ENCODE peak calls at places on chromosomes 7 and 10, in six cellular contexts. R is neural crest cell, N is prostate gland, V is endothelial cell, F is GM20000, P is GM12878. J is an unnamed sample.

GRCh38 chr7:4612939-4613841 is 68.9 kb upstream of the FOXK1 start:
- DNase-seq in N (no peak), V (no peak), R (no peak), F (no peak), P (no peak), J (no peak)

GRCh38 chr7:117828831-117829230 is 44.4 kb downstream of the CTTNBP2 start:
- DNase-seq in F (no peak), R (no peak), V (no peak), N (no peak), P (no peak), J (no peak)

GRCh38 chr7:20238754-20239324 is 21.7 kb upstream of the MACC1 start:
- DNase-seq in P (peak; percentile 98), F (peak; percentile 39), R (no peak), N (no peak), V (no peak), J (peak; percentile 33)

GRCh38 chr10:108755661-108756060 is 1167.7 kb downstream of the XPNPEP1 start:
- DNase-seq in F (no peak), N (no peak), R (no peak), P (no peak), V (no peak), J (no peak)

GRCh38 chr7:106858618-106859532 is 6.2 kb upstream of the PIK3CG start:
- DNase-seq in N (no peak), F (no peak), V (no peak), P (no peak), R (no peak), J (no peak)

GRCh38 chr7:5452937-5453540 is 29.4 kb upstream of the TNRC18 start:
- DNase-seq in R (no peak), P (no peak), F (no peak), N (no peak), V (no peak), J (no peak)

GRCh38 chr7:108686494-108686893 is 116.8 kb downstream of the DNAJB9 start:
- DNase-seq in F (no peak), N (no peak), R (no peak), V (no peak), P (no peak), J (no peak)

GRCh38 chr10:95864906-95865813 is 42.6 kb upstream of the CC2D2B start:
- DNase-seq in V (peak; percentile 49), F (peak; percentile 71), N (no peak), R (peak; percentile 5), P (peak; percentile 42), J (peak; percentile 56)

GRCh38 chr10:33254556-33255160 is 79.8 kb downstream of the NRP1 start:
- DNase-seq in V (no peak), R (no peak), F (no peak), N (no peak), P (no peak), J (no peak)

GRCh38 chr10:17655567-17656146 is 11.7 kb downstream of the STAM start:
- DNase-seq in F (peak; percentile 46), N (no peak), R (no peak), P (peak; percentile 64), V (no peak), J (no peak)

GRCh38 chr7:522071-522937 is 2.7 kb upstream of the PDGFA start:
- DNase-seq in P (peak; percentile 31), V (no peak), F (peak; percentile 78), R (no peak), N (peak; percentile 62), J (peak; percentile 61)

GRCh38 chr7:141158562-141158961 is 84.7 kb downstream of the TMEM178B start:
- DNase-seq in F (no peak), P (peak; percentile 34), N (no peak), V (no peak), R (no peak), J (no peak)

GRCh38 chr7:75905785-75906604 is 9.0 kb upstream of the POR start:
- DNase-seq in V (peak; percentile 10), R (peak; percentile 41), F (no peak), P (no peak), N (no peak), J (no peak)

GRCh38 chr7:14322724-14323123 is 333.3 kb upstream of the ETV1 start:
- DNase-seq in R (no peak), P (no peak), N (no peak), V (no peak), F (no peak), J (no peak)

GRCh38 chr7:36029311-36029710 is 123.7 kb upstream of the EEPD1 start:
- DNase-seq in R (no peak), P (no peak), V (no peak), F (no peak), N (no peak), J (no peak)

GRCh38 chr10:45424668-45425404 is 50.8 kb downstream of the ALOX5 start:
- DNase-seq in N (no peak), R (no peak), P (no peak), F (no peak), V (no peak), J (no peak)

GRCh38 chr10:126068357-126068756 is 172.0 kb downstream of the FANK1 start:
- DNase-seq in V (no peak), F (no peak), R (no peak), P (no peak), N (no peak), J (no peak)

GRCh38 chr10:132062181-132062515 is 3.6 kb upstream of the JAKMIP3 start:
- DNase-seq in V (no peak), R (no peak), F (no peak), P (no peak), N (no peak), J (no peak)

GRCh38 chr10:30172663-30173062 is 113.3 kb upstream of the JCAD start:
- DNase-seq in F (no peak), N (no peak), P (no peak), V (no peak), R (no peak), J (no peak)

GRCh38 chr10:91146146-91146545 is 74.3 kb upstream of the PCGF5 start:
- DNase-seq in N (no peak), P (no peak), F (no peak), V (no peak), R (no peak), J (no peak)

GRCh38 chr7:22005151-22005550 is 59.5 kb upstream of the CDCA7L start:
- DNase-seq in N (no peak), V (no peak), F (no peak), R (no peak), P (no peak), J (no peak)

GRCh38 chr10:4315529-4315928 is 510.5 kb upstream of the AKR1E2 start:
- DNase-seq in N (no peak), R (no peak), V (no peak), P (no peak), F (no peak), J (no peak)

GRCh38 chr7:44980393-44981034 is 1.7 kb upstream of the MYO1G start:
- DNase-seq in R (no peak), P (peak; percentile 97), F (peak; percentile 74), V (no peak), N (no peak), J (peak; percentile 97)

DNA sequence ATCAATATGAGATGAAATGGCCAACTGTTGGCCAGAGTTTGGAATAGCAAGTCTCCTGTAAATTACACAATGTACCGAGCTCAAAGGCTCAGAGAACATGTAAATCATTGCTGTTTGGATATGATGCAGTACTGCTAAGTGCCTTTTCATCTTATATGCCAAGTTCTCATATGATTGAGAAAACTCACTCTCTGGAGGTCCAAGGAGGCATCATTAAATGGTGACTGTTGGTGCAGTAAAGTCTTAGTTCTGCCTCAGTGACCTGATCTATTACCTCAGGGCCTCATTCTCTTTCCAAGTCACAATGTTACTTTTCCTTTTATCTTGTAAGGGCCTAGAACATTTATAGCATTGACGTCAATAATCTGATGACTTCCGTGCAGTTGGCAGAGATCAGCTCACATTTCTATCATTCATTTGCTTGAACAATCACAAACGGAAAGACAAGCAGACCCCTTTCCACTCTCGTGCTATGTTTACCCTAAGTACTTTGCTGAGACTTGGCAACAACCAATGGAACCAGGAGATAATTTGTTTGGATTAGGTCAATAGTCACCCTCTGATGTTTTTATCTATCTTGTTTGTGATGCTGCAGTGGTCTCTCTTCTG is 32.6 kb upstream of the PDK4 start:
- DNase-seq in P (no peak), N (no peak), V (no peak), R (no peak), F (no peak), J (no peak)
- TF ChIP-seq CTCF in P (no peak), N (no peak), V (no peak), R (no peak), F (no peak), J (no peak)

GRCh38 chr10:113907166-113907565 is 52.7 kb downstream of the NHLRC2 start:
- DNase-seq in R (no peak), V (no peak), F (no peak), P (no peak), N (no peak), J (no peak)
- TF ChIP-seq CTCF in R (no peak), V (no peak), F (no peak), P (no peak), N (no peak), J (no peak)

DNA sequence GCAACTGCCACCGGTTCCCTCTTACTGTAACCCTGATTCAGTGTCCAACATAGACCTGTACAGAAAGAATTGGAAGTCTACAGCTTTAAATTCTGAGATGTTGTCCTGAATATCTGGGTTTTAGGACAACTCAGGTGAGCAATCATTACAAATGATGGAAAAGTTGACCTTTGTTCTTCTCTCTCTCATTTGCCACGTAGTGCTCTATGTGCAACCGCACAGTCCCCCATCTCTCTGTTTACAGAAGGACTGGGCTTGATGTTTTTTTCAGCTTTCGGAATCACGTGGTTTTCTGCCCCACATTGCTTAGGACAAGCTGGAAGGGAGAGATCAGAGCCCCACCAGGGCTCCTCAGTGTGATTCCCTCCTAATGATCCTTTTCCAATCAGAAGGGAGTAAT is 22.2 kb downstream of the NEUROD6 start:
- DNase-seq in P (no peak), N (no peak), F (no peak), R (no peak), V (no peak), J (no peak)
- TF ChIP-seq CTCF in P (no peak), N (no peak), F (no peak), R (no peak), V (no peak), J (no peak)

GRCh38 chr10:19634163-19634562 is 182.1 kb upstream of the PLXDC2 start:
- DNase-seq in N (no peak), V (no peak), P (no peak), F (no peak), R (no peak), J (no peak)

GRCh38 chr10:19628767-19629443 is 187.3 kb upstream of the PLXDC2 start:
- DNase-seq in R (no peak), P (no peak), V (no peak), F (no peak), N (no peak), J (no peak)

GRCh38 chr10:19629559-19629958 is 186.7 kb upstream of the PLXDC2 start:
- DNase-seq in F (no peak), P (no peak), R (peak; percentile 14), V (no peak), N (no peak), J (no peak)
- TF ChIP-seq CTCF in F (no peak), P (no peak), R (no peak), V (no peak), N (no peak), J (no peak)

GRCh38 chr7:130309986-130310385 is 17.0 kb downstream of the CPA4 start:
- DNase-seq in F (peak; percentile 28), P (peak; percentile 79), V (no peak), R (no peak), N (no peak), J (no peak)

GRCh38 chr7:130319541-130319940 is 25.1 kb upstream of the CPA5 start:
- DNase-seq in R (no peak), P (no peak), V (no peak), N (no peak), F (no peak), J (no peak)

GRCh38 chr7:130314305-130314704 is 21.3 kb downstream of the CPA4 start:
- DNase-seq in V (no peak), F (no peak), P (no peak), R (no peak), N (no peak), J (no peak)
- TF ChIP-seq CTCF in V (no peak), F (no peak), P (no peak), R (no peak), N (no peak), J (no peak)